ENCODE peak calls at places on chromosomes 11 and 22, in seven cellular contexts. C, F, Y, N, Q, Z and X are unnamed samples.

GRCh38 chr22:29689201-29689871 is 30.5 kb upstream of the CABP7 start:
- DNase-seq in C (no peak), Q (no peak), Y (no peak), N (no peak), Z (no peak), F (no peak), X (no peak)

GRCh38 chr11:44333271-44334218 is 23.6 kb upstream of the ALX4 start:
- DNase-seq in Y (no peak), Z (no peak), F (no peak), C (peak; percentile 62), N (no peak), Q (no peak), X (no peak)

GRCh38 chr11:11320820-11321219 is 32.2 kb downstream of the CSNK2A3 start:
- DNase-seq in F (no peak), Y (no peak), Z (no peak), C (no peak), N (no peak), Q (no peak), X (no peak)

GRCh38 chr11:8312966-8313365 is 49.3 kb upstream of the LMO1 start:
- DNase-seq in Y (no peak), Q (no peak), N (no peak), Z (no peak), C (no peak), F (no peak), X (no peak)

GRCh38 chr22:19174106-19175025 is 4.2 kb downstream of the SLC25A1 start:
- DNase-seq in N (peak; percentile 81), Q (peak; percentile 83), F (no peak), Z (peak; percentile 11), C (peak; percentile 53), Y (peak; percentile 41), X (no peak)

GRCh38 chr11:126963603-126964353 is 36.8 kb downstream of the KIRREL3 start:
- DNase-seq in Y (peak; percentile 16), Z (peak; percentile 61), C (peak; percentile 25), N (no peak), F (no peak), Q (no peak), X (no peak)

GRCh38 chr22:28989035-28989464 is 72.6 kb downstream of the C22orf31 start:
- DNase-seq in N (no peak), F (no peak), Y (no peak), C (peak; percentile 53), Z (no peak), Q (no peak), X (no peak)

GRCh38 chr22:50656122-50657070 is 16.2 kb upstream of the SHANK3 start:
- DNase-seq in F (no peak), Y (no peak), Q (no peak), Z (no peak), C (peak; percentile 43), N (no peak), X (no peak)

GRCh38 chr11:133491680-133492383 is 40.5 kb downstream of the OPCML start:
- DNase-seq in N (no peak), F (no peak), C (no peak), Q (no peak), Z (no peak), Y (no peak), X (no peak)

GRCh38 chr11:71183878-71184277 is 68.5 kb downstream of the SHANK2 start:
- DNase-seq in Y (no peak), F (no peak), N (no peak), Z (no peak), C (no peak), Q (no peak), X (no peak)

GRCh38 chr11:57287884-57288283 is 36.9 kb downstream of the TNKS1BP1 start:
- DNase-seq in N (no peak), C (no peak), Q (no peak), F (no peak), Z (no peak), Y (no peak), X (no peak)

GRCh38 chr11:94734563-94735275 is 33.4 kb upstream of the AMOTL1 start:
- DNase-seq in Z (no peak), C (peak; percentile 53), Y (no peak), N (no peak), Q (no peak), F (no peak), X (no peak)

GRCh38 chr11:130071211-130071712 is 1.6 kb downstream of the APLP2 start:
- DNase-seq in Z (no peak), N (no peak), Y (no peak), F (no peak), Q (peak; percentile 21), C (peak; percentile 63), X (no peak)

GRCh38 chr22:30396871-30397655 is at the start of gene SEC14L2:
- DNase-seq in F (peak; percentile 56), Q (no peak), C (peak; percentile 64), Y (no peak), Z (no peak), N (peak; percentile 82), X (peak; percentile 56)

GRCh38 chr22:32413715-32414114 is 1.7 kb upstream of the RTCB start:
- DNase-seq in Y (no peak), F (peak; percentile 43), Q (peak; percentile 32), N (no peak), C (peak; percentile 58), Z (no peak), X (peak; percentile 42)

GRCh38 chr11:111554532-111554931 is 14.0 kb downstream of the LAYN start:
- DNase-seq in Z (no peak), C (peak; percentile 93), N (no peak), Q (no peak), Y (no peak), F (no peak), X (no peak)

GRCh38 chr11:111549196-111549868 is 8.8 kb downstream of the LAYN start:
- DNase-seq in C (no peak), Y (peak; percentile 31), N (no peak), Z (no peak), F (no peak), Q (no peak), X (no peak)

GRCh38 chr11:111549869-111550203 is 9.3 kb downstream of the LAYN start:
- DNase-seq in N (no peak), Q (no peak), F (no peak), Z (no peak), C (no peak), Y (no peak), X (no peak)

GRCh38 chr11:111548542-111548941 is 8.0 kb downstream of the LAYN start:
- DNase-seq in F (no peak), Q (no peak), C (peak; percentile 35), Y (no peak), N (no peak), Z (no peak), X (no peak)

DNA sequence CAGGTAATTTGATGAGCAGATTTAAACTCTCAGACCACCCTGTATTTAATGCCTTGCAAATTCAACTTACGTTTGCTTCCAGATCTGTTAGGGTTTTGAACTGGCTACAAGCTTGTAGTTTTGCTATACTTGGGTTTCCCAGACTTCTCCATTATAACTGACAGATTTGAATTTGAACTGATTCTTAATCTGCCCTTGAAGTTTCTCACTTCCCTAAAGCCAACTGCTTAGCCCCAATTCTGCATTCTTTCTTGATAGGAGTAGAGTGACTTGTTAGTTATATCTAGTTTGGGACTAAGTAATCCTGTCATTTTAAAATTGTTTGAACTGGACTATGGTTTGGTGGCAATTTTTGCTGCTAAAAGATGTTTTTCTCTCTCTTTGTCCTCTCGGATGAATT is 9.7 kb downstream of the LAYN start:
- DNase-seq in Q (peak; percentile 42), Z (no peak), F (no peak), N (no peak), Y (no peak), C (no peak), X (no peak)
- TF ChIP-seq CTCF in Q (no peak), Z (no peak), F (no peak), N (no peak), Y (no peak), C (no peak), X (no peak)

DNA sequence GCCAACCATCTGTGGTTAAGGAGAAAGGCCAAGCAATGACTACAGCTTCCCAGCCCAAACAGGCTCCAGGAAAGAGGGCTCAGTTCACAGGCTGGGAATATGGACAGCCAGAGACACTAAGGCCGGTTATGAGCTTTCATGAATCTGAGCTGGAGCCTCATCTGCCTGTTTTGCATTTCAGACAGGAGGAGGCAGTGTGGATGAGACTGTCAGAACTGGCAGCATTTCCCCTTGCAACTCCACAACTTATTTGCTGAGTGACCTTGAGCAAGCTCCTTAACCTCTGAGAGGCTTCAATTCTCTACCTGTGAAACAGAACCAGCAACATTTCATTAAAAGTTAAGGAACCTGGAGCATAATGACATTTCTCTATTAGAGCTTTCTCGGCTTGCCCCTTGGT is 264.0 kb downstream of the ETS1 start:
- DNase-seq in N (no peak), Z (no peak), F (peak; percentile 51), Y (no peak), C (peak; percentile 33), Q (peak; percentile 52), X (peak; percentile 49)
- TF ChIP-seq CTCF in N (no peak), Z (peak; percentile 12), F (peak; percentile 38), Y (peak; percentile 40), C (no peak), Q (peak; percentile 74), X (peak; percentile 42)

DNA sequence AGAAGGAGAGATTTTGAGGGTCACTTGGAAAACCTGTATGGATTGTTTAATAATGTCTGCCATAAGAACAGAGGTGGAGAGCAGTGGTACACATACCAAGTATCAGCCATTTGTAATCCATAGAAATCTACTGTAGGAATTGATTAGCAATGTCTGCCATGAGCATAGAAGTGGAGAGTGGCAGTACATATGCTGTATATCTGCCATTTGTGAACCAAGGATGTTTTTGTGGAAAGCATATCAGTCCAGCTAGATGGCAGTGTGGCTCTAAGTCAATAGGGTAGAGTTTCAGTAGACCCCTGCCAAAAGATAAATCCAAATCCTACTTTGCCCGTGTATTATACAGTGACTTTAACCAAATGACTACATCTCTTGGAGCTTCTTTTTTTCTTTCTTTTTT is 82.9 kb upstream of the SEZ6L start:
- DNase-seq in F (no peak), Y (no peak), Q (peak; percentile 1), Z (no peak), C (no peak), N (no peak), X (no peak)
- TF ChIP-seq CTCF in F (no peak), Y (no peak), Q (peak; percentile 39), Z (no peak), C (no peak), N (no peak), X (no peak)

DNA sequence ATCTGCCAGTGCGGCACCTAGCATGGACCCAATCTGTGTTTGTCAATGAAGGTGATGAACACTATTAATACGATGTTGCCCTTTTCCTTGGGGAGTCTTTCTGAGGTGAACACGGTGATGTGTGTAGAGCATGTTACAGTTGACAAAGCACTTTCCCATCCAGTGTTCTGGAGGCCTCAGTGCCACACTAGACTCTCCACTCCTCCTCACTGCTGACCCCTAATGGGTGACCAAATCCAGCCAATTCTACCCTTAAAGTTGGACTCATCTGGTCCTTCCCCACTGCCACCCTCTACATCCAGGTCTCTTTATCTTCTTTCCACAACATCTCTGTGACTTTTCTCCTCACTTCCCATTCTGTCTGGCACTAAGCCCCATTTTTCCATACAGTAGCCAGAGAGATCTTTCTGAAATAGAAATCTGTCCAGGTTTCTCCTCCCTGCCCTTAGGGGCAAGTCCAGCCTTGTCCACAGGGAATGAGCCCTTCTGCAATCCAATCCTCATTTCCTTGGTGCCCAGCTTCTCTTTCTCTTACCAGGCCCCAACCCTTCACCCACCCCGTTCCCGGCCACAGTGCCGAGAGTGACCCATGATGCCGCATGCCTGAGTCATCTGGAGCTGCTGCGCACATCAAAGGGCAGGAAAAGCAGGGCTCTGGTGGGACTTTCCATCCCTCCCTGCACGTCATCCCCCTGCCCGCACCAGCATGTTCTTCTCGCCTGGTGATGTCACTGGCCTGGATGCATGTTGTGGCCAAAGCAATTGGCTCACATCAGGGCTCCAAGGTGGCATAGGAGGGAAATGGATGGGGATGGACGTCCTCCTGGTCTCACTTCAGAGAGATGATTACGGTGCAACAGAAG is 64.2 kb downstream of the RASSF10 start:
- DNase-seq in Y (peak; percentile 72), Z (no peak), C (peak; percentile 98), N (no peak), Q (no peak), F (no peak), X (no peak)
- TF ChIP-seq CTCF in Y (no peak), Z (no peak), C (no peak), N (no peak), Q (no peak), F (no peak), X (no peak)

GRCh38 chr22:25736378-25737011 is 5.5 kb upstream of the MYO18B start:
- DNase-seq in Y (no peak), N (no peak), Z (no peak), F (no peak), Q (no peak), C (no peak), X (no peak)
- TF ChIP-seq CTCF in Y (no peak), N (no peak), Z (no peak), F (no peak), Q (no peak), C (no peak), X (no peak)